ENCODE peak calls at places on chromosomes 13 and 19, in six cellular contexts. U is naive thymus-derived CD4-positive, alpha-beta T cell; Z is posterior vena cava; V is progenitor cell of endocrine pancreas; Q is nephron progenitor cell; E is NCI-H1694. X is an unnamed sample.

GRCh38 chr19:47187797-47188196 is 43.2 kb downstream of the BBC3 start:
- DNase-seq in U (no peak), Z (no peak), V (no peak), Q (no peak), E (no peak), X (no peak)

GRCh38 chr19:15210323-15210774 is 9.6 kb upstream of the NOTCH3 start:
- DNase-seq in U (no peak), Z (peak; percentile 88), V (no peak), Q (no peak), E (no peak), X (no peak)

GRCh38 chr19:16001481-16002312 is 52.9 kb downstream of the OR10H4 start:
- DNase-seq in U (peak; percentile 13), Z (no peak), V (no peak), Q (no peak), E (no peak), X (no peak)

GRCh38 chr13:33381906-33382305 is 96.4 kb upstream of the STARD13 start:
- DNase-seq in U (no peak), Z (no peak), V (no peak), Q (no peak), E (no peak), X (no peak)

GRCh38 chr13:114035583-114036501 is 62.0 kb upstream of the C13orf46 start:
- DNase-seq in U (no peak), Z (no peak), V (no peak), Q (peak; percentile 45), E (no peak), X (no peak)

GRCh38 chr19:13902993-13903555 is 2.8 kb downstream of the BRME1 start:
- DNase-seq in U (no peak), Z (no peak), V (no peak), Q (no peak), E (no peak), X (peak; percentile 15)

GRCh38 chr13:73061478-73062275 is 2.9 kb downstream of the KLF5 start:
- DNase-seq in U (no peak), Z (no peak), V (no peak), Q (no peak), E (no peak), X (no peak)

GRCh38 chr13:40026174-40026585 is 370.7 kb downstream of the COG6 start:
- DNase-seq in U (peak; percentile 8), Z (no peak), V (no peak), Q (no peak), E (no peak), X (no peak)

GRCh38 chr19:19269952-19270694 is 3.0 kb downstream of the TM6SF2 start:
- DNase-seq in U (no peak), Z (no peak), V (no peak), Q (no peak), E (no peak), X (no peak)

GRCh38 chr13:113115363-113116205 is 7.0 kb upstream of the F10 start:
- DNase-seq in U (no peak), Z (no peak), V (peak; percentile 8), Q (no peak), E (no peak), X (no peak)

GRCh38 chr13:20160346-20161274 is at the start of gene GJA3:
- DNase-seq in U (peak; percentile 30), Z (no peak), V (no peak), Q (peak; percentile 82), E (no peak), X (peak; percentile 7)

GRCh38 chr19:55176116-55176515 is 4.0 kb downstream of the SYT5 start:
- DNase-seq in U (no peak), Z (no peak), V (no peak), Q (no peak), E (no peak), X (no peak)

GRCh38 chr13:41019027-41019487 is at the start of gene ELF1:
- DNase-seq in U (peak; percentile 75), Z (no peak), V (no peak), Q (no peak), E (no peak), X (peak; percentile 86)

GRCh38 chr19:38213911-38214625 is 10.0 kb downstream of the DPF1 start:
- DNase-seq in U (no peak), Z (no peak), V (no peak), Q (no peak), E (no peak), X (no peak)

GRCh38 chr19:16078759-16079707 is 2.7 kb downstream of the TPM4 start:
- DNase-seq in U (peak; percentile 85), Z (no peak), V (no peak), Q (no peak), E (peak; percentile 45), X (no peak)

GRCh38 chr19:19436137-19436691 is 30.7 kb downstream of the GATAD2A start:
- DNase-seq in U (no peak), Z (no peak), V (no peak), Q (no peak), E (no peak), X (no peak)

X was measured in NCI-H146.